ENCODE peak calls at places on chromosomes 5 and 9, in nine cellular contexts. Y is A549; C is H9; R is adrenal gland; D is CD8-positive, alpha-beta T cell; H is mammary epithelial cell; O is PC-9; G is psoas muscle; Q is left lung. V is an unnamed sample.
A peak's percentile ranks its signal among the peaks of the same experiment; 100 is the strongest.

GRCh38 chr5:175734501-175734900 is 76.6 kb downstream of the HRH2 start:
- DNase-seq in Y (no peak), Q (no peak), C (no peak), G (no peak), O (no peak), R (no peak), H (no peak), D (no peak), V (no peak)

GRCh38 chr5:178152491-178153444 is 917 bp downstream of the NHP2 start:
- DNase-seq in H (no peak), O (no peak), D (no peak), R (no peak), Q (no peak), G (no peak), C (no peak), Y (no peak), V (no peak)

GRCh38 chr9:135010363-135010860 is 77.1 kb upstream of the OLFM1 start:
- DNase-seq in H (no peak), G (no peak), C (no peak), D (no peak), Y (no peak), O (no peak), Q (no peak), R (no peak), V (no peak)

GRCh38 chr9:120289091-120289490 is 290.9 kb downstream of the CDK5RAP2 start:
- DNase-seq in D (no peak), H (no peak), Q (no peak), C (no peak), R (no peak), G (no peak), O (no peak), Y (no peak), V (no peak)

GRCh38 chr9:3893519-3893918 is 367.7 kb upstream of the RFX3 start:
- DNase-seq in C (no peak), Q (no peak), O (no peak), R (no peak), G (no peak), H (no peak), D (no peak), Y (no peak), V (no peak)

GRCh38 chr9:137777761-137778160 is 99.8 kb upstream of the CACNA1B start:
- DNase-seq in C (no peak), R (no peak), G (no peak), Q (no peak), Y (no peak), O (no peak), D (no peak), H (no peak), V (no peak)

GRCh38 chr9:13113751-13114150 is 165.7 kb downstream of the MPDZ start:
- DNase-seq in H (no peak), Q (no peak), G (no peak), Y (no peak), C (no peak), O (no peak), D (no peak), R (no peak), V (no peak)

GRCh38 chr5:180862645-180863044 is 1.6 kb upstream of the ZFP62 start:
- DNase-seq in C (peak; percentile 78), D (no peak), O (no peak), Q (no peak), Y (no peak), R (no peak), H (no peak), G (no peak), V (no peak)

GRCh38 chr5:139806726-139807646 is 11.4 kb downstream of the PSD2 start:
- DNase-seq in Y (no peak), O (no peak), R (no peak), G (no peak), H (no peak), D (no peak), Q (no peak), C (no peak), V (no peak)

GRCh38 chr9:116279230-116279629 is 125.6 kb downstream of the PAPPA start:
- DNase-seq in C (peak; percentile 72), Q (no peak), Y (no peak), R (no peak), G (no peak), O (no peak), D (no peak), H (no peak), V (no peak)

GRCh38 chr5:10735569-10736255 is 25.3 kb downstream of the DAP start:
- DNase-seq in Q (no peak), Y (no peak), C (no peak), D (no peak), H (no peak), O (no peak), R (no peak), G (no peak), V (no peak)

GRCh38 chr5:5159282-5160108 is 19.4 kb downstream of the ADAMTS16 start:
- DNase-seq in R (no peak), O (no peak), H (no peak), Q (no peak), C (no peak), D (no peak), G (no peak), Y (no peak), V (no peak)

GRCh38 chr5:137648361-137648760 is 87.5 kb downstream of the KLHL3 start:
- DNase-seq in R (no peak), O (no peak), Y (no peak), C (no peak), H (no peak), G (no peak), D (no peak), Q (no peak), V (no peak)

GRCh38 chr5:135990518-135991240 is 35.9 kb upstream of the LECT2 start:
- DNase-seq in O (no peak), R (no peak), G (no peak), Q (no peak), D (no peak), H (no peak), Y (no peak), C (no peak), V (no peak)

GRCh38 chr5:39869396-39869795 is 444.6 kb upstream of the DAB2 start:
- DNase-seq in C (no peak), H (peak; percentile 16), Y (no peak), R (no peak), Q (no peak), G (no peak), D (no peak), O (no peak), V (no peak)

GRCh38 chr5:138033275-138033808 is 463 bp upstream of the FAM13B start:
- DNase-seq in Y (no peak), Q (no peak), R (no peak), G (no peak), D (no peak), O (no peak), C (no peak), H (peak; percentile 45), V (no peak)

GRCh38 chr5:38755171-38755570 is 90.6 kb upstream of the OSMR start:
- DNase-seq in C (no peak), O (no peak), R (no peak), D (no peak), H (peak; percentile 1), G (no peak), Y (no peak), Q (no peak), V (no peak)

GRCh38 chr5:90783460-90784333 is 225.1 kb downstream of the ADGRV1 start:
- DNase-seq in Q (peak; percentile 51), R (peak; percentile 86), O (no peak), D (peak; percentile 74), C (peak; percentile 49), G (peak; percentile 32), Y (peak; percentile 58), H (peak; percentile 44), V (peak; percentile 75)

GRCh38 chr5:83711982-83712601 is 8.6 kb downstream of the HAPLN1 start:
- DNase-seq in Y (peak; percentile 59), R (peak; percentile 63), D (no peak), G (no peak), O (peak; percentile 47), H (peak; percentile 33), Q (no peak), C (no peak), V (peak; percentile 70)
- TF ChIP-seq CTCF in Y (peak; percentile 70), R (peak; percentile 72), D (peak; percentile 83), G (peak; percentile 70), O (peak; percentile 87), H (peak; percentile 73), Q (peak; percentile 71), C (peak; percentile 86), V (peak; percentile 77)

DNA sequence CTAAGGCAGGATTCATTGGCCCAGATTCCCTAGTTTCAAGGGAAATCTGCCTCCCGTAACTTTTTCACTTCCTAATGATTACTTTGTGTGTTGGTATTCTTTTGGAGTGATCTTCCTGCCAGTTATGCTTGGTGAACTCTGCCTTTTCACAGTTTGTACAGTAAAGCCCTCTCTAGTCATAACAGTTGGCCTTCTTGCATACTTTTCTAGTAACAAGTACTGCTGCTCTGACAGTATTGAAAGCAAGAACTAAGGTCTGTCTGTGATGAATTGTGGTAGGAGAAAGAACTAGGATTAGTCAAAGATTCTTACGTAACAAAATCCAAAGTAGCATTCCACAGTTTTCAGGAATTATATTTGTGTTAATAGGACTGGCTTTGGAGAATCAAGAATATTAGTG is 1457.2 kb upstream of the WWC1 start:
- DNase-seq in G (no peak), Q (no peak), O (no peak), R (no peak), H (no peak), D (no peak), C (no peak), Y (no peak), V (no peak)
- H3K9me3 ChIP-seq in G (no peaks in the 10 kb centered on the region), Q (no peaks in the 10 kb centered on the region), O (no peaks in the 10 kb centered on the region), R (no peaks in the 10 kb centered on the region), H (no peaks in the 10 kb centered on the region), D (no peaks in the 10 kb centered on the region), C (no peaks in the 10 kb centered on the region), Y (no peaks in the 10 kb centered on the region), V (no peaks in the 10 kb centered on the region)

GRCh38 chr9:94987731-94988130 is 261.2 kb downstream of the AOPEP start:
- DNase-seq in Y (no peak), R (no peak), H (no peak), D (no peak), G (no peak), C (no peak), Q (no peak), O (no peak), V (no peak)
- H3K27ac ChIP-seq in Y (no peak overlapping the region), R (no peak overlapping the region), H (no peak overlapping the region), D (no peak overlapping the region), G (no peak overlapping the region), C (no peak overlapping the region), Q (no peak overlapping the region), O (no peak overlapping the region), V (no peak overlapping the region)

DNA sequence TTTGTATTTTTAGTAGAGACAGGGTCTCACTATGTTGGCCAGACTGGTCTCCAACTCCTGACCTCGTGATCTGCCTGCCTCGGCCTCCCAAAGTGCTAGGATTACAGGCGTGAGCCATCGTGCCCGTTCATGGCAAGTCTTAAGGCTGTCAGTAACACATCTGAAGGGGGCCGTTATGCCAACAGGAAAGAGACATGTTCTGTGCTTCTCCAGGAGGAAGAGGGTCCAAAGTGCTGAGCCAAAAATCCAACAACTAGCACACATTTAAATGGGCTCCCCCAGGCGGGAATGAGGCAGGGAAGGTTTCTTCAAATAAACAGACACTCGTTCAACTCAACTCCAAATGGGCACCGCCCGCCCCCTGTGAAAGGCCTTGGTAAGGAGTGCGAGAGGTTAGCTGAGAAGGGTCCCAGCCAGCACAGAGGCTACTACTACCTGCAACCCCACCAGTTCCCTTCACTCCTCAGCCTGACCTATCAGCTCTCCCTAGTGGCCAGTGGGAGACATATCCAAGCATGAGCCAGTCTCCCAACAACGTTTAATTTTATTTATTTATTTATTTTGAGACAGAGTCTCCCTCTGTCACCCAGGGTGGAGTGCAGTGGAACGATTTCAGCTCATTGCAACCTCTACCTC is 84.1 kb upstream of the DMRT1 start:
- DNase-seq in O (no peak), Q (no peak), C (peak; percentile 82), D (peak; percentile 36), R (peak; percentile 39), H (peak; percentile 51), G (no peak), Y (peak; percentile 60), V (peak; percentile 41)
- TF ChIP-seq CTCF in O (peak; percentile 44), Q (peak; percentile 47), C (peak; percentile 79), D (no peak), R (peak; percentile 19), H (peak; percentile 74), G (peak; percentile 50), Y (peak; percentile 45), V (peak; percentile 51)

V was measured in colonic mucosa.